ENCODE peak calls at places on chromosomes 13 and 19, in six cellular contexts. G is CD4-positive, alpha-beta T cell; F is stimulated activated CD4-positive, alpha-beta T cell treated with anti-CD3 and anti-CD28 coated beads, Interleukin-2, amount 100 ng/mL, for 4 hours; O is psoas muscle; B is NCI-H1417 treated with DMSO at 0.1 percent for 48 hours; M is NCI-H345. Y is an unnamed sample.
A peak's percentile ranks its signal among the peaks of the same experiment; 100 is the strongest.

GRCh38 chr13:29535663-29536655 is 59.5 kb downstream of the SLC7A1 start:
- DNase-seq in G (no peak), F (no peak), O (no peak), B (no peak), M (no peak), Y (no peak)

GRCh38 chr19:29672933-29673336 is 7.7 kb downstream of the PLEKHF1 start:
- DNase-seq in G (peak; percentile 73), F (peak; percentile 86), O (no peak), B (no peak), M (no peak), Y (no peak)

GRCh38 chr19:56367829-56368711 is 25.3 kb downstream of the ZNF582 start:
- DNase-seq in G (peak; percentile 67), F (peak; percentile 62), O (peak; percentile 94), B (no peak), M (peak; percentile 84), Y (peak; percentile 97)

GRCh38 chr19:40523322-40524047 is 53.2 kb upstream of the SHKBP1 start:
- DNase-seq in G (no peak), F (no peak), O (peak; percentile 49), B (no peak), M (peak; percentile 86), Y (peak; percentile 21)

GRCh38 chr13:114112231-114112825 is 20.1 kb downstream of the RASA3 start:
- DNase-seq in G (no peak), F (no peak), O (peak; percentile 15), B (no peak), M (no peak), Y (no peak)

GRCh38 chr13:103931396-103931795 is 865.2 kb upstream of the SLC10A2 start:
- DNase-seq in G (no peak), F (no peak), O (no peak), B (no peak), M (no peak), Y (no peak)

GRCh38 chr13:113113846-113114271 is 8.3 kb downstream of the F7 start:
- DNase-seq in G (no peak), F (no peak), O (no peak), B (no peak), M (no peak), Y (no peak)

GRCh38 chr19:3687774-3688706 is 12.2 kb downstream of the PIP5K1C start:
- DNase-seq in G (peak; percentile 34), F (no peak), O (no peak), B (peak; percentile 13), M (peak; percentile 67), Y (no peak)

GRCh38 chr13:41944229-41944628 is 16.7 kb downstream of the VWA8 start:
- DNase-seq in G (no peak), F (no peak), O (no peak), B (no peak), M (no peak), Y (peak; percentile 19)

GRCh38 chr19:38155453-38155852 is 68.6 kb downstream of the DPF1 start:
- DNase-seq in G (no peak), F (no peak), O (no peak), B (no peak), M (no peak), Y (peak; percentile 50)

GRCh38 chr13:110475117-110475516 is 86.4 kb downstream of the RAB20 start:
- DNase-seq in G (no peak), F (no peak), O (no peak), B (no peak), M (no peak), Y (no peak)

GRCh38 chr19:12938536-12939291 is at the start of gene CALR:
- DNase-seq in G (peak; percentile 24), F (no peak), O (no peak), B (no peak), M (no peak), Y (no peak)

GRCh38 chr13:75485286-75486062 is 3.5 kb upstream of the TBC1D4 start:
- DNase-seq in G (no peak), F (no peak), O (no peak), B (no peak), M (no peak), Y (peak; percentile 56)

GRCh38 chr19:13089139-13089856 is 13.4 kb downstream of the LYL1 start:
- DNase-seq in G (no peak), F (no peak), O (no peak), B (no peak), M (no peak), Y (no peak)

GRCh38 chr13:27619711-27620376 is 485 bp downstream of the LNX2 start:
- DNase-seq in G (peak; percentile 11), F (no peak), O (peak; percentile 57), B (no peak), M (no peak), Y (peak; percentile 74)

GRCh38 chr13:29361716-29362115 is 233.8 kb downstream of the SLC7A1 start:
- DNase-seq in G (no peak), F (no peak), O (no peak), B (no peak), M (no peak), Y (no peak)

GRCh38 chr19:38152461-38153379 is 71.3 kb downstream of the DPF1 start:
- DNase-seq in G (no peak), F (no peak), O (no peak), B (no peak), M (no peak), Y (no peak)

GRCh38 chr19:16445238-16446107 is 26.3 kb downstream of the EPS15L1 start:
- DNase-seq in G (no peak), F (no peak), O (no peak), B (no peak), M (no peak), Y (peak; percentile 46)

GRCh38 chr13:112204881-112205327 is 138.0 kb downstream of the SOX1 start:
- DNase-seq in G (no peak), F (no peak), O (no peak), B (no peak), M (no peak), Y (no peak)

GRCh38 chr19:48635966-48636858 is 967 bp downstream of the DBP start:
- DNase-seq in G (no peak), F (no peak), O (no peak), B (no peak), M (peak; percentile 50), Y (no peak)

GRCh38 chr13:64234255-64234654 is 2818.6 kb upstream of the PCDH20 start:
- DNase-seq in G (no peak), F (no peak), O (no peak), B (no peak), M (no peak), Y (peak; percentile 68)

GRCh38 chr19:11204943-11205349 is 7.6 kb upstream of the KANK2 start:
- DNase-seq in G (no peak), F (no peak), O (no peak), B (no peak), M (no peak), Y (no peak)

GRCh38 chr13:22846551-22846950 is 334.2 kb upstream of the SGCG start:
- DNase-seq in G (no peak), F (no peak), O (no peak), B (no peak), M (no peak), Y (no peak)

GRCh38 chr19:10142701-10143375 is 23.1 kb upstream of the EIF3G start:
- DNase-seq in G (peak; percentile 41), F (peak; percentile 19), O (no peak), B (no peak), M (no peak), Y (no peak)

GRCh38 chr13:95087746-95088305 is 213.4 kb downstream of the ABCC4 start:
- DNase-seq in G (no peak), F (no peak), O (no peak), B (no peak), M (no peak), Y (peak; percentile 24)

GRCh38 chr19:29697523-29698261 is 17.4 kb downstream of the C19orf12 start:
- DNase-seq in G (no peak), F (no peak), O (no peak), B (no peak), M (no peak), Y (no peak)

GRCh38 chr13:46844431-46844830 is 47.5 kb upstream of the ESD start:
- DNase-seq in G (no peak), F (no peak), O (no peak), B (no peak), M (no peak), Y (no peak)

GRCh38 chr13:85995788-85996418 is 196.7 kb upstream of the SLITRK6 start:
- DNase-seq in G (no peak), F (no peak), O (no peak), B (peak; percentile 34), M (peak; percentile 30), Y (no peak)

GRCh38 chr13:110360598-110360997 is 53.5 kb downstream of the COL4A2 start:
- DNase-seq in G (no peak), F (no peak), O (no peak), B (no peak), M (no peak), Y (no peak)

GRCh38 chr13:72643339-72643989 is 84.0 kb downstream of the MZT1 start:
- DNase-seq in G (peak; percentile 26), F (peak; percentile 22), O (peak; percentile 17), B (no peak), M (peak; percentile 7), Y (no peak)

GRCh38 chr13:45231722-45232121 is 30.9 kb upstream of the KCTD4 start:
- DNase-seq in G (no peak), F (no peak), O (no peak), B (no peak), M (no peak), Y (no peak)

GRCh38 chr13:37657134-37657533 is 58.6 kb upstream of the POSTN start:
- DNase-seq in G (no peak), F (no peak), O (no peak), B (no peak), M (no peak), Y (peak; percentile 31)

GRCh38 chr13:26459276-26460131 is 98.0 kb upstream of the WASF3 start:
- DNase-seq in G (no peak), F (no peak), O (peak; percentile 67), B (no peak), M (no peak), Y (no peak)

GRCh38 chr19:4088975-4089374 is 22.3 kb upstream of the ZBTB7A start:
- DNase-seq in G (no peak), F (no peak), O (no peak), B (no peak), M (no peak), Y (no peak)

GRCh38 chr13:28455580-28456194 is 39.2 kb downstream of the FLT1 start:
- DNase-seq in G (no peak), F (no peak), O (no peak), B (no peak), M (no peak), Y (no peak)

GRCh38 chr19:9923440-9923839 is 12.9 kb downstream of the OLFM2 start:
- DNase-seq in G (no peak), F (no peak), O (no peak), B (no peak), M (no peak), Y (no peak)

GRCh38 chr13:93861818-93862217 is 617.7 kb downstream of the DCT start:
- DNase-seq in G (no peak), F (no peak), O (no peak), B (no peak), M (no peak), Y (peak; percentile 66)

Y was measured in foreskin fibroblast.